ENCODE peak calls at places on chromosomes 7 and 10, in six cellular contexts. O is fibroblast of the aortic adventitia, E is fibroblast of mammary gland, S is kidney, F is endothelial cell, G is epithelial cell of esophagus. V is an unnamed sample.

GRCh38 chr7:46281071-46281470 is 360.0 kb upstream of the IGFBP3 start:
- DNase-seq in O (no peak), E (no peak), S (no peak), F (no peak), G (peak), V (no peak)

GRCh38 chr10:27687326-27687725 is 58.3 kb downstream of the MKX start:
- DNase-seq in O (no peak), E (peak), S (no peak), F (no peak), G (no peak), V (no peak)

GRCh38 chr7:12370249-12370648 is 33.4 kb downstream of the VWDE start:
- DNase-seq in O (no peak), E (peak), S (no peak), F (no peak), G (no peak), V (no peak)

GRCh38 chr10:101485681-101486554 is 102.1 kb downstream of the POLL start:
- DNase-seq in O (peak), E (no peak), S (peak), F (no peak), G (no peak), V (no peak)

GRCh38 chr10:60114765-60115586 is 208.6 kb upstream of the CCDC6 start:
- DNase-seq in O (peak), E (peak), S (no peak), F (peak), G (peak), V (no peak)

GRCh38 chr10:70648427-70648826 is 23.9 kb upstream of the ADAMTS14 start:
- DNase-seq in O (no peak), E (peak), S (no peak), F (no peak), G (no peak), V (no peak)

GRCh38 chr10:1610986-1611770 is 126.1 kb downstream of the ADARB2 start:
- DNase-seq in O (no peak), E (no peak), S (no peak), F (no peak), G (no peak), V (no peak)

GRCh38 chr7:128835790-128836641 is 5.8 kb downstream of the FLNC start:
- DNase-seq in O (peak), E (peak), S (no peak), F (no peak), G (no peak), V (no peak)

GRCh38 chr10:47031251-47031952 is 120.2 kb downstream of the PTPN20 start:
- DNase-seq in O (peak), E (peak), S (no peak), F (no peak), G (peak), V (peak)

GRCh38 chr7:106501605-106502580 is 159.1 kb downstream of the CCDC71L start:
- DNase-seq in O (no peak), E (no peak), S (no peak), F (no peak), G (no peak), V (no peak)

DNA sequence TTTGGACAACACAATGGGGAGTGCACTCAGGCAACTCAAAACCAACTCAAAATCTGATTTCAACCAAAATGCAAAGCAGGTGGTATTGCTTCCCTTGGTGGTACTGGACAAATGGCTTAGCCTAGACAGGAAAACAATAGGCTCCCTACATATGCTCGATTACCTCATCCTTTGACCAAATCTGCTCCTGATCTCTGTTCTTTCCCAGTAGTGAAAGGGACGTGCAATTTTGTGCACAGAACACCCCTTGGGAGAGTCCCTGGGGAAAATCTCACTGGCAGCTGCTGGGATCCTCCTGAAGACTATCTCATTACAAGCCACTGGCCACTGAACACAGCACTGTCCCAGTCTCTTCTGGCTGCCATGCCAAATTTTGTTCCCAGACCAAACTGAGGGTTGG is 149.2 kb upstream of the VSTM2A start:
- DNase-seq in O (no peak), E (no peak), S (no peak), F (no peak), G (no peak), V (no peak)
- TF ChIP-seq CTCF in O (no peak), E (no peak), S (no peak), F (no peak), G (no peak), V (no peak)

GRCh38 chr7:146772581-146772980 is 656.0 kb downstream of the CNTNAP2 start:
- DNase-seq in O (no peak), E (no peak), S (no peak), F (peak), G (no peak), V (no peak)
- TF ChIP-seq CTCF in O (no peak), E (no peak), S (no peak), F (peak), G (no peak), V (no peak)

GRCh38 chr10:96626795-96627194 is 40.0 kb upstream of the TM9SF3 start:
- DNase-seq in O (no peak), E (no peak), S (no peak), F (peak), G (no peak), V (no peak)
- TF ChIP-seq CTCF in O (no peak), E (peak), S (no peak), F (no peak), G (peak), V (peak)

GRCh38 chr10:106722524-106722923 is 442.0 kb downstream of the SORCS1 start:
- DNase-seq in O (no peak), E (no peak), S (no peak), F (no peak), G (no peak), V (no peak)
- TF ChIP-seq CTCF in O (no peak), E (no peak), S (no peak), F (peak), G (no peak), V (no peak)

DNA sequence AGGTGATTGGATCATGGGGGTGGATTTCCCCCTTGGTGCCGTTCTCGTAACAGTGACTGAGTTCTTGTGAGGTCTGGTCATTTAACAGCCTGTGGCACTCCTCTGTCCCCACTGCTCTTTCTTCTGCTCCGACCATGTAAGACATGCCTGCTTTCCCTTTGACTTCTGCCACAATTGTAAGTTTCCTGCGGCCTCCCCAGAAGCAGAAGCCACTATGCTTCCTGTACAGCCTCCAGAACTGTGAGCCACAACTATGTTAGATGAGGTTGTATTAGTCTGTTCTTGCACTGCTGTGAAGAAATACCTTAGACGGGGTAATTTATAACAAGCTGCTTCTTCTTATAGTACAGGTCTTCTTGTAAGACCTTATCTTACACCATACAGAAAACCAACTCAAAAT is 241.7 kb upstream of the KLF14 start:
- DNase-seq in O (no peak), E (no peak), S (no peak), F (no peak), G (no peak), V (no peak)
- TF ChIP-seq CTCF in O (no peak), E (no peak), S (no peak), F (no peak), G (no peak), V (no peak)

GRCh38 chr7:136079066-136079465 is 101.9 kb upstream of the MTPN start:
- DNase-seq in O (no peak), E (no peak), S (no peak), F (no peak), G (no peak), V (no peak)
- TF ChIP-seq CTCF in O (no peak), E (no peak), S (no peak), F (no peak), G (no peak), V (no peak)

GRCh38 chr7:114422478-114423217 is 8.0 kb downstream of the FOXP2 start:
- DNase-seq in O (no peak), E (no peak), S (no peak), F (no peak), G (peak), V (no peak)
- TF ChIP-seq CTCF in O (peak), E (peak), S (no peak), F (peak), G (peak), V (no peak)

GRCh38 chr10:51085204-51085603 is 10.9 kb downstream of the PRKG1 start:
- DNase-seq in O (no peak), E (no peak), S (no peak), F (no peak), G (no peak), V (no peak)

GRCh38 chr10:51082857-51083256 is 8.6 kb downstream of the PRKG1 start:
- DNase-seq in O (no peak), E (no peak), S (no peak), F (no peak), G (no peak), V (no peak)

GRCh38 chr10:51079766-51080165 is 5.5 kb downstream of the PRKG1 start:
- DNase-seq in O (no peak), E (no peak), S (no peak), F (no peak), G (no peak), V (no peak)

GRCh38 chr10:51086695-51087094 is 12.4 kb downstream of the PRKG1 start:
- DNase-seq in O (no peak), E (no peak), S (no peak), F (no peak), G (no peak), V (no peak)

DNA sequence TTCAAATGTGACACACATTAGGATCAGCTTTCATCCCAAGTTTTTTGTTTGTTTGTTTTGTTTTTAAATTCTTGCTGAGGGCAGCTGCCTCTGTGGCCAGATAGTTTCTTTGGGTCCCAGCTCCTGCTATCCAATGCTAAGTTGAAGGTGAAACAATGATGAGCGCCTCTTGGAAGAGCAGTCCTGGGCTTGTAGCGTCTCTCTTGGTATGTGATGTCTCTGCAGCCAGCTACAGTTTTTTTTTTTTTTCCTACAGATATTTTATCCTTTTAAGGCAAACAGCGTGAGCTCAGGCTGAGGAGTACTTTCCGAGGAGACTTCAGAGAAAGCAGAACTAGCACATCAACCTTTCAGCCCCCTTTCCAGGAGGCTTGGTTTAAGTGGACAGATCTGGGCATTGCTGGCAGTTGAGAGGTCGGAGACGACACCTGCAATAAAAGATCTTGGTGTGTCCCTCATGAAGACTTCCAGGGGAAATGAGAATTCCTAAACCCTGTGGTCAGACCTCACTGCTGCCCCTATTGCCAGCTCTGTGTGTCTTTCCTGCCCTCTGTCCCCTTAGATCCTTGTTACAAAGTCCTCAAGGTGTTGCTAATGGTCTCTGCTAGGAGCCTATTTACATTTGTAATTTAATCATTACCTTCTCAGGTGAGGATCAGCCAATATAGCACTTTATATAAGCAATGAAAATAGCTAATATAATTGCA is 9.1 kb downstream of the PRKG1 start:
- DNase-seq in O (no peak), E (no peak), S (no peak), F (no peak), G (no peak), V (no peak)
- TF ChIP-seq CTCF in O (no peak), E (no peak), S (no peak), F (no peak), G (no peak), V (no peak)

V was measured in natural killer cell.